ENCODE peak calls at places on chromosomes 13 and 19, in five cellular contexts. One of them, this sample, is unnamed.

GRCh38 chr19:2625434-2625833 is 77.1 kb downstream of the GNG7 start:
- DNase-seq in CD8-positive, alpha-beta memory T cell: no peak
- DNase-seq in activated CD4-positive, alpha-beta T cell treated with anti-CD3 and anti-CD28 coated beads for 48 hours: no peak
- DNase-seq in endothelial cell: no peak
- DNase-seq in NCI-H1417: no peak
- DNase-seq in this sample: peak; percentile 76

GRCh38 chr19:18191640-18192062 is 1.4 kb upstream of the MPV17L2 start:
- DNase-seq in endothelial cell: no peak
- DNase-seq in activated CD4-positive, alpha-beta T cell treated with anti-CD3 and anti-CD28 coated beads for 48 hours: no peak
- DNase-seq in CD8-positive, alpha-beta memory T cell: no peak
- DNase-seq in NCI-H1417: no peak
- DNase-seq in this sample: no peak

GRCh38 chr19:925087-925911 is 536 bp upstream of the ARID3A start:
- DNase-seq in NCI-H1417: peak; percentile 87
- DNase-seq in activated CD4-positive, alpha-beta T cell treated with anti-CD3 and anti-CD28 coated beads for 48 hours: peak; percentile 82
- DNase-seq in endothelial cell: peak; percentile 74
- DNase-seq in CD8-positive, alpha-beta memory T cell: peak; percentile 61
- DNase-seq in this sample: peak; percentile 86

GRCh38 chr19:55141696-55142095 is 7.3 kb downstream of the TNNT1 start:
- DNase-seq in NCI-H1417: no peak
- DNase-seq in activated CD4-positive, alpha-beta T cell treated with anti-CD3 and anti-CD28 coated beads for 48 hours: no peak
- DNase-seq in CD8-positive, alpha-beta memory T cell: no peak
- DNase-seq in endothelial cell: no peak
- DNase-seq in this sample: no peak

GRCh38 chr19:4547303-4548237 is 7.7 kb upstream of the LRG1 start:
- DNase-seq in endothelial cell: no peak
- DNase-seq in NCI-H1417: no peak
- DNase-seq in activated CD4-positive, alpha-beta T cell treated with anti-CD3 and anti-CD28 coated beads for 48 hours: peak; percentile 57
- DNase-seq in CD8-positive, alpha-beta memory T cell: no peak
- DNase-seq in this sample: no peak

GRCh38 chr13:44591316-44591715 is 15.2 kb upstream of the TSC22D1 start:
- DNase-seq in CD8-positive, alpha-beta memory T cell: no peak
- DNase-seq in endothelial cell: no peak
- DNase-seq in NCI-H1417: no peak
- DNase-seq in activated CD4-positive, alpha-beta T cell treated with anti-CD3 and anti-CD28 coated beads for 48 hours: no peak
- DNase-seq in this sample: no peak

GRCh38 chr19:39710333-39710890 is 6.1 kb downstream of the LGALS14 start:
- DNase-seq in endothelial cell: no peak
- DNase-seq in NCI-H1417: no peak
- DNase-seq in activated CD4-positive, alpha-beta T cell treated with anti-CD3 and anti-CD28 coated beads for 48 hours: no peak
- DNase-seq in CD8-positive, alpha-beta memory T cell: no peak
- DNase-seq in this sample: no peak

GRCh38 chr13:108306768-108307332 is 37.3 kb downstream of the TNFSF13B start:
- DNase-seq in endothelial cell: no peak
- DNase-seq in NCI-H1417: no peak
- DNase-seq in activated CD4-positive, alpha-beta T cell treated with anti-CD3 and anti-CD28 coated beads for 48 hours: no peak
- DNase-seq in CD8-positive, alpha-beta memory T cell: no peak
- DNase-seq in this sample: no peak

GRCh38 chr19:2309734-2310362 is 1.9 kb upstream of the LINGO3 start:
- DNase-seq in CD8-positive, alpha-beta memory T cell: no peak
- DNase-seq in endothelial cell: no peak
- DNase-seq in activated CD4-positive, alpha-beta T cell treated with anti-CD3 and anti-CD28 coated beads for 48 hours: no peak
- DNase-seq in NCI-H1417: no peak
- DNase-seq in this sample: no peak

GRCh38 chr19:31427857-31428256 is 78.6 kb upstream of the TSHZ3 start:
- DNase-seq in NCI-H1417: no peak
- DNase-seq in activated CD4-positive, alpha-beta T cell treated with anti-CD3 and anti-CD28 coated beads for 48 hours: no peak
- DNase-seq in endothelial cell: no peak
- DNase-seq in CD8-positive, alpha-beta memory T cell: no peak
- DNase-seq in this sample: no peak

This sample was measured in Peyer's patch.